ENCODE peak calls at places on chromosome 20, in eight cellular contexts. N is A549, Q is Peyer's patch, K is stomach, M is vagina, V is adrenal gland, J is ovary, D is HCT116. A is an unnamed sample.
A peak's percentile ranks its signal among the peaks of the same experiment; 100 is the strongest.

GRCh38 chr20:50636601-50637539 is 54.5 kb downstream of the RIPOR3 start:
- DNase-seq in V (no peak), K (no peak), M (no peak), Q (no peak), J (no peak), N (no peak), D (no peak), A (no peak)

GRCh38 chr20:40970218-40970617 is 58.4 kb upstream of the TOP1 start:
- DNase-seq in J (no peak), Q (peak; percentile 39), N (no peak), D (no peak), V (no peak), K (peak; percentile 17), M (no peak), A (no peak)

GRCh38 chr20:33490023-33490933 is at the start of gene CBFA2T2:
- DNase-seq in K (no peak), N (peak; percentile 50), D (peak; percentile 28), V (peak; percentile 71), J (peak; percentile 69), Q (peak; percentile 78), M (no peak), A (peak; percentile 64)

GRCh38 chr20:64106435-64106961 is 867 bp downstream of the NPBWR2 start:
- DNase-seq in V (no peak), M (no peak), D (no peak), N (no peak), Q (peak; percentile 42), K (no peak), J (no peak), A (no peak)

GRCh38 chr20:15555913-15556312 is 1017.3 kb downstream of the KIF16B start:
- DNase-seq in D (no peak), M (no peak), J (no peak), N (no peak), K (no peak), V (no peak), Q (no peak), A (no peak)

GRCh38 chr20:17611290-17611539 is 41.3 kb downstream of the DSTN start:
- DNase-seq in D (no peak), V (no peak), J (no peak), N (no peak), Q (no peak), K (no peak), M (no peak), A (no peak)

GRCh38 chr20:50592282-50593004 is 82.3 kb downstream of the PTPN1 start:
- DNase-seq in M (no peak), J (peak; percentile 45), V (peak; percentile 59), Q (no peak), K (peak; percentile 89), N (no peak), D (no peak), A (no peak)

GRCh38 chr20:23097636-23098580 is 11.8 kb upstream of the CD93 start:
- DNase-seq in M (no peak), V (no peak), K (no peak), Q (no peak), N (no peak), D (no peak), J (no peak), A (no peak)

GRCh38 chr20:34397096-34397495 is 34.0 kb downstream of the ITCH start:
- DNase-seq in Q (no peak), J (no peak), M (no peak), K (no peak), N (no peak), D (no peak), V (no peak), A (no peak)

GRCh38 chr20:4130404-4131189 is 115.2 kb upstream of the RNF24 start:
- DNase-seq in V (no peak), N (peak; percentile 69), K (no peak), M (no peak), J (no peak), D (no peak), Q (peak; percentile 63), A (no peak)

DNA sequence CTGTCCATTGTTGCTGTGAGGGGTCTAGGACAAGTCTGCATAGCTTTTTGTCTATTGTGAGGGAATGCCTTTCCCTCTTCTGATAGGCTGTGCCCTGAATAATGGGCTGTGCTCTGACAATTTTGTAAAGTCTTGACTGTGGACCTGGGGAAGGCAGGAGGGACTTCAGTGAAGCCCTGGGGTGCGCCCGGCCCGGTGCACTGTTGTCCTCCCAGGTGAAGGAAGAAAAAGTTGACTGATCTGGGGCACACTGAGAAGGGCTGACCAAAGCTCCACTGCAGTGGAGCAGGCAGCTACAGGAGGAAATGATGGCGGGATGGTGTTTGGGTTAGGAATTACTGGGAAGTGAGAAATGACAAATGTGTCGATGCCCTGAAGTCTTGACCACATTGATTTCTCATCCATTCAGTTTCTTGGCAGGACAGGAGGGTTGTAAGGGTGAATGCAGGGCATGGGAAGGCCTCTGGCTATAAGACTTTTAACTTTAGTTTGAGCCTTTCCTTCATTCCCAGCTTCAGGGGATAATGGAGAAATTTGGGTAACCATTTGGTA is 224.0 kb upstream of the CST7 start:
- DNase-seq in Q (no peak), J (no peak), K (no peak), D (no peak), M (peak; percentile 56), V (no peak), N (no peak), A (no peak)
- TF ChIP-seq POLR2A in Q (no peak), J (no peak), K (no peak), D (no peak), M (no peak), V (no peak), N (no peak), A (no peak)

GRCh38 chr20:36121981-36122930 is 32.3 kb upstream of the EPB41L1 start:
- DNase-seq in J (no peak), M (no peak), V (no peak), K (peak; percentile 94), D (peak; percentile 74), N (no peak), Q (peak; percentile 84), A (no peak)
- TF ChIP-seq POLR2A in J (no peak), M (no peak), V (no peak), K (no peak), D (no peak), N (no peak), Q (no peak), A (no peak)

DNA sequence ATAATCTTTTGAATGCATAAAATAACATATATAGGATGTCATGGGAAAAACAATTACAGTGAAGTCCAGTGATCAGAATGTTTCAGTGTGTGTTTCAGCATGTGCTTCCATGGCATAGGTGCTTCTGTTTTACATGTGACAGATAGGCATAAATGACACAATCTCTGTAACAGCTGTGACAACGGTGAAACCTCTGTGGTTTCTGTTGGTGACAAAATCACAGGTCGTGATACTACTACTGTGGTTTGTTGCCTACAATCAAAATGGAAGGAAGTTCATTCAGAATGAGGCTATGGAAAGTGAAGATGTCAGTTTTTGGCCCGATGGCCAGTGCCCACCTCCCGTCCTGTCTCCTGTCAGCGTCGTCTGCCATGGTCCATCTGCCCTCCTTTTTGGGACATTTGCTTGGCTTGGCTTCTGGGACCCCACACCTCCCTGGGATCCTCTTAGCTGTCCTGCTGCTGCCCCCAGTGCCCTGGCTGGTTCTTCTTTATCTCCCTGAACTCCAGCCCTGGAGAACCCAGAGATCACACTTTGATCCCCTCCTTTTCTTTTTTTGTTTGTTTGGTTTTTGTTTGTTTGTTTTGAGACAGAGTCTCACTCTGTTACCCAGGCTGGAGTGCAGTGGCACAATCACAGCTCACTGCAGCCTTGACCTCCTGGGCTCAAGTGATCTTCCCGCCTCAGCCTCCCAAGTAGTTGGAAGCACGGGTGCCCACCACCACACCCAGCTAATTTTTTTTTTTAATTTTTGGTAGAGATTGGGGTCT is 79.3 kb upstream of the NAA20 start:
- DNase-seq in N (no peak), Q (no peak), D (no peak), K (no peak), M (no peak), V (no peak), J (no peak), A (no peak)
- TF ChIP-seq POLR2A in N (no peak), Q (no peak), D (no peak), K (no peak), M (no peak), V (no peak), J (no peak), A (no peak)

GRCh38 chr20:25541676-25542075 is 43.7 kb downstream of the NINL start:
- DNase-seq in D (no peak), V (no peak), N (no peak), K (no peak), Q (no peak), M (no peak), J (no peak), A (no peak)

GRCh38 chr20:25538838-25539665 is 46.3 kb downstream of the NINL start:
- DNase-seq in K (no peak), J (no peak), D (no peak), N (no peak), V (peak; percentile 55), M (no peak), Q (no peak), A (no peak)

GRCh38 chr20:25539742-25540201 is 45.6 kb downstream of the NINL start:
- DNase-seq in D (no peak), Q (no peak), K (no peak), M (no peak), N (no peak), V (no peak), J (no peak), A (no peak)

GRCh38 chr20:25537890-25538289 is 47.4 kb downstream of the NINL start:
- DNase-seq in Q (no peak), N (no peak), D (no peak), V (no peak), J (no peak), M (no peak), K (no peak), A (no peak)

DNA sequence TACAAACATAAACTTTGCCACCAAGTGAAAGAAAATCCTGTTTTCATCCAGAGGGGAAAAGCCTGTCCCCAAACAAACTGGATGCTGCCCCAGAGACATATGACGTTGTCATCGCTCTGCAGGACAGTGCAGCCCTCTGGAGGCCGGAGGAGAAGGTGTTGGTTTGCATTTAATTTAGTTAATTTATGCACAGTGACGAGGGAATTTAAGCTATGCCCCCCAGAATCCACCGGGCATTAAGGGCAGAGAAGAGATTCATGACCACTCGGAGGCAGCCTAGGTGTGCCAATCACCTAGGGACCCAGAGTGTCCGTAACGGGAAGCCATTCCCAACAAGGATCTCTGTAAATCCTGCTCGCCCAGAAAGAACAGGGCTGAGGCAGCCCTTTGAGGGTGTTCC is 45.1 kb downstream of the NINL start:
- DNase-seq in V (peak; percentile 59), K (no peak), J (no peak), N (no peak), Q (peak; percentile 57), D (peak; percentile 16), M (no peak), A (no peak)
- TF ChIP-seq POLR2A in V (no peak), K (no peak), J (no peak), N (no peak), Q (no peak), D (no peak), M (no peak), A (no peak)

A was measured in H54.